ENCODE peak calls at places on chromosomes 5 and 9, in six cellular contexts. U is CD4-positive, alpha-beta memory T cell; R is tibial nerve; E is cardiac muscle cell; Y is esophagus muscularis mucosa; A is naive thymus-derived CD4-positive, alpha-beta T cell. B is an unnamed sample. For H3K4me1, the result is how much of the 10 kb centered on the place peaks cover.

GRCh38 chr9:112971415-112971814 is 40.6 kb downstream of the ZNF883 start:
- DNase-seq in U (no peak), R (no peak), E (peak), Y (no peak), A (no peak), B (no peak)

GRCh38 chr9:127395491-127396252 is 1.3 kb upstream of the SLC2A8 start:
- DNase-seq in U (no peak), R (no peak), E (no peak), Y (no peak), A (no peak), B (no peak)

GRCh38 chr9:135819905-135820304 is 87.4 kb downstream of the CAMSAP1 start:
- DNase-seq in U (no peak), R (no peak), E (no peak), Y (no peak), A (no peak), B (no peak)

GRCh38 chr5:37900692-37901091 is 60.9 kb upstream of the GDNF start:
- DNase-seq in U (no peak), R (peak), E (no peak), Y (no peak), A (no peak), B (no peak)

GRCh38 chr9:84271004-84271886 is 69.3 kb downstream of the SLC28A3 start:
- DNase-seq in U (no peak), R (peak), E (peak), Y (no peak), A (peak), B (no peak)

GRCh38 chr9:73239868-73240267 is 88.2 kb downstream of the ANXA1 start:
- DNase-seq in U (no peak), R (no peak), E (no peak), Y (no peak), A (no peak), B (no peak)

GRCh38 chr5:104146652-104147051 is 584.1 kb upstream of the NUDT12 start:
- DNase-seq in U (no peak), R (no peak), E (no peak), Y (no peak), A (no peak), B (no peak)

GRCh38 chr9:125522328-125522725 is 184.7 kb downstream of the MAPKAP1 start:
- DNase-seq in U (no peak), R (no peak), E (no peak), Y (no peak), A (no peak), B (peak)

GRCh38 chr5:10440367-10440990 is 1.2 kb upstream of the ROPN1L start:
- DNase-seq in U (no peak), R (no peak), E (no peak), Y (no peak), A (no peak), B (no peak)

GRCh38 chr5:14628346-14628745 is 36.2 kb upstream of the OTULIN start:
- DNase-seq in U (peak), R (no peak), E (peak), Y (no peak), A (peak), B (no peak)

GRCh38 chr5:50730336-50730735 is 63.9 kb downstream of the PARP8 start:
- DNase-seq in U (no peak), R (no peak), E (no peak), Y (no peak), A (no peak), B (no peak)

GRCh38 chr5:128036961-128037360 is 46.6 kb upstream of the SLC12A2 start:
- DNase-seq in U (no peak), R (no peak), E (no peak), Y (no peak), A (no peak), B (no peak)

GRCh38 chr9:33378121-33378795 is 24.1 kb downstream of the AQP7 start:
- DNase-seq in U (no peak), R (no peak), E (no peak), Y (no peak), A (no peak), B (no peak)

GRCh38 chr5:151825445-151825844 is 53.7 kb downstream of the G3BP1 start:
- DNase-seq in U (peak), R (no peak), E (peak), Y (no peak), A (peak), B (peak)

GRCh38 chr9:98572054-98572627 is 136.6 kb downstream of the GABBR2 start:
- DNase-seq in U (no peak), R (no peak), E (no peak), Y (peak), A (no peak), B (no peak)

GRCh38 chr5:159788835-159789331 is 127.4 kb upstream of the ADRA1B start:
- DNase-seq in U (no peak), R (no peak), E (no peak), Y (peak), A (no peak), B (peak)

GRCh38 chr9:3447143-3447542 is 78.7 kb downstream of the RFX3 start:
- DNase-seq in U (no peak), R (no peak), E (no peak), Y (no peak), A (no peak), B (no peak)

GRCh38 chr9:105053209-105053652 is 125.3 kb upstream of the ABCA1 start:
- DNase-seq in U (no peak), R (no peak), E (no peak), Y (no peak), A (no peak), B (peak)

GRCh38 chr9:21777701-21778100 is 24.7 kb upstream of the MTAP start:
- DNase-seq in U (no peak), R (no peak), E (no peak), Y (no peak), A (no peak), B (no peak)

GRCh38 chr9:137441289-137441934 is at the start of gene ENTPD8:
- DNase-seq in U (peak), R (no peak), E (peak), Y (no peak), A (no peak), B (no peak)

GRCh38 chr9:37836386-37836785 is 35.8 kb downstream of the DCAF10 start:
- DNase-seq in U (no peak), R (no peak), E (no peak), Y (no peak), A (no peak), B (no peak)

GRCh38 chr5:143393516-143393915 is 10.0 kb downstream of the NR3C1 start:
- DNase-seq in U (no peak), R (no peak), E (no peak), Y (no peak), A (no peak), B (no peak)
- H3K4me1 ChIP-seq in U (half or more), R (half or more), E (under half), Y (half or more), A (under half), B (under half)

DNA sequence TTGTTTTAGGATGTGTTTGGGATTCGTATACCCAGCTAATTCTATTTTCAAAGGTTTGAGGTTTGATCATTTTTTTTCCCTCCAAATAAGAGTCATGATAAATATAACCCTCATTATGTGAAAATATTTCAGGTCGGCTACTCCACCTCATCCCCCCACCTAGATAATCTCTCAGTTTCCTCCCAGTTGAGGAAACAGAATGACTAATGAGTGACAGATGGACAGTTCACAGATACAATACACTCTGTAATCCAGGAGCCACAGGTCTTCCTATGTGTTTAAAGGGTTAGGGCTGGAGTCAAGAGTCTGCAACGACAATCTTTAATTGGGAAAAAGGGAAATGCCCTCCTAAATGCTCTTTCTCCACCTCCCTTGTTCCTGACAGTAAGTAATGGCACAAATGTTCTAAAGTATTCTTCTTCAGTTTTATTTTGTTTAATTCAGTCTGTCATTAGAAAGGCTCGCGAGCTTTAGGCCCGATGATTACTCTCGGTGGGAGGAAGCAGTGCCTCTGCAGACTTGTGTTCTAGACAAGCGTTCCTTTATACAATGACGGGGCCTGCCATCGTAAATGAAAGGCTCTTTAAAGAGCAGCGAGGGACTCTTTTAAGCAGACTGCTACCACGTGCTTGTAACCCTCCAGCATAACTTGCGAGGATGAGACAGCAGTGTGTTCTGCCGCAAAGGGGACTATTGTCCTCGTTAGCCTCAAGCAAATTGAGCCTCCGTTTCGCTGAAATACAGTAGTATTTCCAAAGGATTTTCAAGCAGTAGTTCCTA is 69.0 kb downstream of the MEF2C start:
- DNase-seq in U (no peak), R (no peak), E (no peak), Y (no peak), A (no peak), B (no peak)
- H3K4me1 ChIP-seq in U (under half), R (under half), E (under half), Y (under half), A (under half), B (under half)

DNA sequence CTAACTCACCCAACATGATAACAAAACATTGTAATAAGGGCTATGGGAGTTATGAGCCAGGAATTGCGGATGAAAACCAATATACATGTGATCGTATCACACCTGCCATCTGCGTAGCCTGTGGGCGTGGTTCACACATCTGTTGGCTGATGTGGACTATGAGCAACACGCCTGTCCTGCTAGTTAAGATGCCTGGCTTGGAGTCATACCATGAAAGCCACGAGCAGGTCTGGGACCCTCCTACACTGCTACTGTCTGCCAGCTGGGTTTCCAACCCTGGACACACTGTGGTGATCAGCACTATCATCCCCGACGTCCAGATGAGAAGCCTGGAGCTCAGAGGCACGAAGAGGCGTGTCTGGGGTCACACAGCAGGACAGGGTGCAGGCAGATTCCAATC is 40.2 kb downstream of the STK10 start:
- DNase-seq in U (no peak), R (no peak), E (no peak), Y (no peak), A (no peak), B (no peak)
- H3K4me1 ChIP-seq in U (half or more), R (under half), E (under half), Y (under half), A (half or more), B (under half)

DNA sequence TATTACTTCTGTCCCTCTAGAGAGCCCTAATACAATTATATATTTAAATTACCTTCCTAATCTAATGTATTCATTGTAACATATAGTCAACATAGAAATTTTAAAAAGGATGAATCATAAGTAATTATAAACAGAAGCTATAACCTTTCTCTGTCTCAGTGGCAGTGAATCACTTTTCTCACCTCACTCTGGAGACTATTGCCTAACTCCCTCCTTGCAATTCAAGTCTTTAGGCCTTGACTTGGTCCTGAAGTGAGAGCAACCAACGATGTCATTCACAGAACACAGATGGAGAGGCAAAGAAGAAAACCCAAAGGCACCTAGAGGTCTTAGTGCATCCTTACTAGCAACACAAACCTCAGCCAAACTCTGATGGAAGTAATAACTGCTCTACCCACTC is 133.3 kb upstream of the DPYSL3 start:
- DNase-seq in U (no peak), R (no peak), E (no peak), Y (no peak), A (no peak), B (no peak)
- H3K4me1 ChIP-seq in U (under half), R (under half), E (under half), Y (under half), A (under half), B (under half)

GRCh38 chr9:90972057-90972456 is 170.4 kb downstream of the SYK start:
- DNase-seq in U (no peak), R (no peak), E (no peak), Y (no peak), A (no peak), B (no peak)

GRCh38 chr9:90975666-90976538 is 174.3 kb downstream of the SYK start:
- DNase-seq in U (no peak), R (no peak), E (no peak), Y (no peak), A (no peak), B (no peak)

GRCh38 chr9:90974007-90974406 is 172.4 kb downstream of the SYK start:
- DNase-seq in U (no peak), R (no peak), E (no peak), Y (no peak), A (no peak), B (no peak)

GRCh38 chr9:90970603-90971002 is 169.0 kb downstream of the SYK start:
- DNase-seq in U (no peak), R (no peak), E (no peak), Y (no peak), A (no peak), B (no peak)

DNA sequence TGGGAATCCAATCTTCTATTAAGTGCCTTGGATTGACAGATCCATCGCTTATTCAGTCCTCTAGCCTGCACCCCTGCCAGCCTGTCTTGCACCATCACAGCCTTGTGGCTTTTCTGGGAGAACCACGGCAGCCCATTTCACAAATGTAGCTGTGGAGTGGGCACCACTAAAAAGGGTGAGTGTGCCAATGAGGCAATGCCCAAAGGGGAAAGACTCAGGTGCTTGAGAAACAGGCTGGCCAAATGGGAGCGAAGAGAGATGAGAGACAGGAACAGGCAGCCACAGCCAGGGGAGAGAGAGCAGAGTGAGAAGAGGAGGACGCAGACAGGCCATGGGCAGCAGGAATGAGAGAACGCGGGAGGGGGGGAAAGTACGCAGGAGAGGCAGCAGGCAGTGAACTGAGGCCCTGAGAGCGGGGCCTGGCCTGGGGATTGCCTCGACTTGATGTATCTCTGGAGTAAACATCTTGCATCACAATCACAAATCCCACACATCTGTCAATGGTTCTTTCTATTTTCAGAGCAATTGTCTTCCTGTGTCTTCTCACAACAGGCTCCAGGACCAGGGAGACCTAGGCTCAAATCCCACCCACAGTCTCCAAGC is 173.1 kb downstream of the SYK start:
- DNase-seq in U (no peak), R (no peak), E (no peak), Y (no peak), A (no peak), B (no peak)
- H3K4me1 ChIP-seq in U (under half), R (under half), E (under half), Y (under half), A (under half), B (under half)

GRCh38 chr5:7261900-7262299 is 134.0 kb upstream of the ADCY2 start:
- DNase-seq in U (no peak), R (no peak), E (no peak), Y (no peak), A (no peak), B (no peak)
- H3K4me1 ChIP-seq in U (under half), R (under half), E (under half), Y (under half), A (under half), B (under half)

DNA sequence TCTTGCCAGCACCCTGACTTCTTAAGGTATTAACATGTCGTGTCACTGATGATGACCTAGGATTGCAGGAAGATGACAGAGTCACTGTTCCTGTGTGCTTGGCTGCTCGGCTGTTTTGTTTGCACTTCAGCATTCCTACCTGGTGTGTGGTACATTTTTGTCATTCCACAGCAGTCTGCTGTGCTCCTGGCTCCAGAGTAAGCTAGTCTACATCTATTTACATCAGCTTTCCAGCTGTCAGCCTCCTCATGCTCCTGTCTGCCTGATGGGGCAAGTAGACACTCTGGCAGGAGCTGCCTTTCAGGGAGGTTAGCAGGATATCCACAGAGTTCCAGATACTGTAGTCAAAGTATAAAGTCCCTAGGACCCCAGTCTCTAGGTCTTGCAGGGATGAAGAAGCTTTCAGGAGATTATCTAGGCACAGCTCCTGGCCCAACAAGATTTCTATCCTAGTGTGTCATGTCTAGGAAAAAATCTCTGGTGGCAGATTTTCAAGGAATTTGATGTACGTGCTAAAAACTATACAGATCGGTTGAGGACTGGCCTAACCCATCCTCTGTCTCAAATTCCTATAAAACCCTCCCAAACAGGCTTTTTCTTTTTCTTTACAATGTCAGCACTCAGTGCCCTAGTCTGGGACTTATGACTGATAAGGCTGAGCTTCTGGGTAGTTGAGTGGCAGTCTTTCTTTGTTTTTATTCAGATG is 28.5 kb downstream of the RUSC2 start:
- DNase-seq in U (no peak), R (no peak), E (peak), Y (no peak), A (no peak), B (peak)
- H3K4me1 ChIP-seq in U (under half), R (half or more), E (half or more), Y (half or more), A (under half), B (under half)